ENCODE peak calls at places on chromosomes 11 and 22, in six cellular contexts. Y, J, G, R, W and C are unnamed samples.

GRCh38 chr11:3950996-3951662 is 95.7 kb downstream of the STIM1 start:
- DNase-seq in R (no peak), W (peak), G (no peak), J (no peak), Y (no peak), C (no peak)

GRCh38 chr11:128297111-128297651 is 290.2 kb downstream of the ETS1 start:
- DNase-seq in J (no peak), W (no peak), R (no peak), G (peak), Y (no peak), C (no peak)

GRCh38 chr11:119700536-119701346 is 28.3 kb downstream of the NECTIN1 start:
- DNase-seq in Y (no peak), G (no peak), J (no peak), R (no peak), W (peak), C (no peak)

GRCh38 chr11:132220464-132220863 is 850.0 kb downstream of the NTM start:
- DNase-seq in J (peak), R (no peak), Y (no peak), W (no peak), G (no peak), C (no peak)

GRCh38 chr11:112844530-112844929 is 116.7 kb upstream of the NCAM1 start:
- DNase-seq in R (no peak), Y (no peak), W (no peak), G (no peak), J (no peak), C (no peak)

GRCh38 chr11:35321532-35322320 is 97.6 kb downstream of the SLC1A2 start:
- DNase-seq in R (no peak), Y (no peak), W (no peak), J (peak), G (no peak), C (no peak)

GRCh38 chr22:42621505-42622002 is 6.9 kb upstream of the POLDIP3 start:
- DNase-seq in R (no peak), Y (peak), J (peak), G (peak), W (peak), C (peak)

GRCh38 chr11:46348986-46349401 is 1.7 kb downstream of the DGKZ start:
- DNase-seq in W (no peak), R (no peak), Y (no peak), G (peak), J (no peak), C (no peak)

GRCh38 chr11:67409261-67409666 is 5.4 kb downstream of the TBC1D10C start:
- DNase-seq in J (no peak), Y (no peak), G (peak), R (peak), W (no peak), C (no peak)

GRCh38 chr11:60711316-60711715 is 11.9 kb downstream of the MS4A8 start:
- DNase-seq in R (no peak), G (no peak), W (no peak), J (no peak), Y (no peak), C (no peak)

GRCh38 chr11:28616566-28616965 is 508.4 kb downstream of the METTL15 start:
- DNase-seq in G (no peak), W (no peak), Y (no peak), R (no peak), J (no peak), C (no peak)

GRCh38 chr22:28711820-28712777 is 29.5 kb downstream of the CHEK2 start:
- DNase-seq in R (no peak), Y (no peak), W (peak), G (no peak), J (peak), C (peak)

GRCh38 chr11:128198206-128198605 is 389.2 kb downstream of the ETS1 start:
- DNase-seq in R (no peak), W (no peak), G (no peak), J (no peak), Y (no peak), C (no peak)

GRCh38 chr22:19505735-19506126 is 18.5 kb downstream of the CLDN5 start:
- DNase-seq in R (no peak), W (no peak), J (no peak), Y (no peak), G (no peak), C (no peak)

GRCh38 chr22:24142241-24142640 is 39.0 kb upstream of the SUSD2 start:
- DNase-seq in Y (no peak), G (no peak), J (no peak), W (no peak), R (no peak), C (no peak)

GRCh38 chr22:41435560-41435959 is 11.0 kb downstream of the TOB2 start:
- DNase-seq in R (no peak), W (no peak), Y (no peak), G (no peak), J (no peak), C (no peak)

GRCh38 chr11:69434341-69434960 is 47.0 kb upstream of the LINC01488 start:
- DNase-seq in W (no peak), J (no peak), R (no peak), Y (peak), G (no peak), C (no peak)

GRCh38 chr22:49419661-49420060 is 408.0 kb downstream of the BRD1 start:
- DNase-seq in G (no peak), W (no peak), Y (no peak), J (no peak), R (no peak), C (no peak)

GRCh38 chr11:65498042-65498726 is 661 bp upstream of the MALAT1 start:
- DNase-seq in W (no peak), J (no peak), R (peak), G (peak), Y (peak), C (no peak)

GRCh38 chr11:2681408-2682145 is 18.2 kb downstream of the KCNQ1OT1 start:
- DNase-seq in J (no peak), Y (no peak), R (no peak), G (peak), W (no peak), C (no peak)

GRCh38 chr11:57477507-57478189 is 17.3 kb downstream of the RTN4RL2 start:
- DNase-seq in Y (no peak), G (no peak), W (no peak), R (no peak), J (no peak), C (no peak)

GRCh38 chr11:100735949-100736675 is 49.0 kb downstream of the ARHGAP42 start:
- DNase-seq in W (no peak), R (no peak), J (no peak), Y (no peak), G (no peak), C (peak)

GRCh38 chr11:132822294-132822693 is 710.0 kb downstream of the OPCML start:
- DNase-seq in W (no peak), R (no peak), J (no peak), Y (no peak), G (no peak), C (no peak)

GRCh38 chr22:23774922-23775436 is 2.3 kb downstream of the MMP11 start:
- DNase-seq in R (no peak), J (no peak), Y (no peak), G (no peak), W (no peak), C (no peak)

GRCh38 chr22:38452373-38453064 is 2.5 kb downstream of the KCNJ4 start:
- DNase-seq in Y (no peak), R (no peak), W (no peak), J (no peak), G (no peak), C (no peak)

GRCh38 chr11:65633390-65634139 is 4.3 kb upstream of the SIPA1 start:
- DNase-seq in Y (no peak), R (no peak), G (no peak), W (no peak), J (no peak), C (no peak)